ENCODE peak calls at places on chromosomes 6 and 20, in nine cellular contexts. I is foreskin fibroblast, D is psoas muscle, H is astrocyte of the spinal cord, O is PC-3, G is PC-9, K is IMR-90, U is HL-60, T is SJSA1. L is an unnamed sample.

GRCh38 chr6:4253604-4254211 is 118.3 kb upstream of the ECI2 start:
- DNase-seq in G (peak), O (peak), K (peak), T (no peak), I (peak), U (no peak), H (peak), D (no peak), L (peak)

GRCh38 chr6:85669735-85670194 is 27.1 kb upstream of the SYNCRIP start:
- DNase-seq in D (no peak), H (peak), U (no peak), K (peak), T (no peak), O (peak), I (peak), G (no peak), L (no peak)

GRCh38 chr6:145206247-145206907 is 528.9 kb downstream of the EPM2A start:
- DNase-seq in D (no peak), O (no peak), H (peak), T (no peak), I (peak), K (peak), U (no peak), G (no peak), L (peak)

GRCh38 chr6:27279513-27280063 is 32.1 kb downstream of the PRSS16 start:
- DNase-seq in I (no peak), T (no peak), G (peak), U (no peak), D (no peak), K (no peak), O (no peak), H (no peak), L (no peak)

GRCh38 chr6:62615366-62616015 is 329.5 kb upstream of the KHDRBS2 start:
- DNase-seq in U (no peak), I (no peak), G (no peak), K (no peak), D (no peak), O (no peak), H (no peak), T (no peak), L (no peak)

GRCh38 chr6:119119989-119120388 is 41.5 kb upstream of the FAM184A start:
- DNase-seq in T (no peak), H (peak), K (peak), U (peak), D (no peak), I (peak), O (peak), G (no peak), L (no peak)

GRCh38 chr6:1608976-1609661 is 596 bp upstream of the FOXC1 start:
- DNase-seq in K (peak), G (no peak), O (peak), H (peak), T (peak), D (peak), U (no peak), I (no peak), L (no peak)

GRCh38 chr6:52512199-52512598 is 64.7 kb downstream of the TRAM2 start:
- DNase-seq in D (peak), G (peak), U (no peak), I (peak), H (peak), T (peak), O (peak), K (peak), L (no peak)

GRCh38 chr6:142856857-142857608 is 87.9 kb downstream of the HIVEP2 start:
- DNase-seq in G (no peak), D (no peak), U (no peak), K (no peak), O (no peak), H (no peak), T (no peak), I (no peak), L (no peak)

GRCh38 chr20:40683221-40683893 is 5.7 kb downstream of the MAFB start:
- DNase-seq in G (no peak), D (peak), I (no peak), H (peak), T (no peak), K (no peak), U (no peak), O (no peak), L (no peak)
- H3K4me3 ChIP-seq in G (no peak), D (peak), I (no peak), H (peak), T (no peak), K (no peak), U (no peak), O (no peak), L (no peak)

GRCh38 chr6:108618623-108619152 is 58.0 kb downstream of the FOXO3 start:
- DNase-seq in D (no peak), I (no peak), K (no peak), G (no peak), H (no peak), O (no peak), T (no peak), U (no peak), L (no peak)

GRCh38 chr6:108616544-108616943 is 55.8 kb downstream of the FOXO3 start:
- DNase-seq in I (peak), D (no peak), O (no peak), K (peak), H (no peak), U (no peak), G (no peak), T (no peak), L (no peak)

GRCh38 chr6:108621117-108621516 is 60.4 kb downstream of the FOXO3 start:
- DNase-seq in H (peak), K (peak), G (no peak), I (peak), O (peak), T (no peak), U (no peak), D (peak), L (no peak)

GRCh38 chr6:108616973-108617372 is 56.3 kb downstream of the FOXO3 start:
- DNase-seq in G (no peak), O (no peak), I (no peak), H (no peak), D (no peak), K (no peak), T (no peak), U (no peak), L (no peak)

GRCh38 chr6:108619431-108620197 is 58.9 kb downstream of the FOXO3 start:
- DNase-seq in I (peak), U (no peak), T (no peak), O (peak), D (no peak), G (no peak), H (peak), K (peak), L (no peak)
- H3K4me3 ChIP-seq in I (no peak), U (no peak), T (no peak), O (no peak), D (peak), G (no peak), H (no peak), K (no peak), L (no peak)

DNA sequence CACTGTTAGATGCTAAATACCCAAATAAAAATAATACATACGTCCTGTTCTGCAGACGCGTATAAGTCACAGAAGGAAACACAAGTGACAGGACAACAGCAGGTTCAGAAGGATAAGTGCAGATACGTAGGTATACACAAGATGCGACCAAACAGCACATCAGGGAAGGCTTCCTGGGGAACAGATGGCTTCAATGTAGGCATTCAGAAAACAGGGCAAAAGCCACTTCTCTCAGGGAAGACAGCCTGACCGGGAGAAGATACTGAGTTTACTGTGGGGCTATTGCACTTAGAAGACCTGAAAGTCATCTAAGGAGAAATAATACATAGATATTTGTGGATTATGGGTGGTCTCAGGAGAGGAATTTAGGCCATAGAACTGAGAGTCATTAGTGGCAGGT is 1.9 kb downstream of the HLA-DPA1 start:
- DNase-seq in H (no peak), U (no peak), K (no peak), D (no peak), I (no peak), O (no peak), G (no peak), T (no peak), L (no peak)
- H3K4me3 ChIP-seq in H (no peak), U (no peak), K (no peak), D (peak), I (no peak), O (no peak), G (no peak), T (no peak), L (no peak)

GRCh38 chr20:46562373-46563169 is 12.1 kb upstream of the OCSTAMP start:
- DNase-seq in H (peak), I (peak), G (peak), O (peak), U (peak), K (peak), D (peak), T (peak), L (peak)

GRCh38 chr20:46562009-46562372 is 11.5 kb upstream of the OCSTAMP start:
- DNase-seq in K (no peak), H (no peak), O (no peak), T (no peak), I (no peak), G (no peak), D (no peak), U (no peak), L (no peak)

GRCh38 chr20:46563848-46564197 is 13.4 kb upstream of the OCSTAMP start:
- DNase-seq in K (no peak), H (no peak), O (no peak), U (no peak), G (no peak), D (no peak), I (no peak), T (no peak), L (no peak)

GRCh38 chr20:46564241-46564957 is 13.9 kb upstream of the OCSTAMP start:
- DNase-seq in T (no peak), I (no peak), O (peak), U (no peak), G (no peak), D (no peak), K (no peak), H (no peak), L (no peak)

GRCh38 chr20:46563170-46563847 is 12.9 kb upstream of the OCSTAMP start:
- DNase-seq in I (no peak), T (no peak), H (no peak), G (no peak), U (no peak), O (no peak), D (no peak), K (no peak), L (no peak)
- H3K4me3 ChIP-seq in I (no peak), T (no peak), H (no peak), G (no peak), U (no peak), O (no peak), D (no peak), K (no peak), L (no peak)